ENCODE peak calls at places on chromosomes 11 and 22, in eight cellular contexts. A, H, P, B, V, X, J and G are unnamed samples. For H3K9me3, the result is how much of the 10 kb centered on the place peaks cover.

GRCh38 chr11:120908521-120909181 is 115.3 kb upstream of the TBCEL start:
- DNase-seq in A (no peak), H (no peak), P (no peak), B (peak), V (no peak), X (no peak), J (no peak), G (no peak)

GRCh38 chr11:2387266-2387982 is 10.3 kb downstream of the CD81 start:
- DNase-seq in A (no peak), H (no peak), P (no peak), B (peak), V (no peak), X (no peak), J (no peak), G (no peak)

GRCh38 chr22:26845016-26845728 is 187.8 kb downstream of the MIAT start:
- DNase-seq in A (no peak), H (no peak), P (no peak), B (no peak), V (no peak), X (no peak), J (no peak), G (peak)

GRCh38 chr22:43911351-43911750 is 12.3 kb upstream of the PNPLA3 start:
- DNase-seq in A (no peak), H (no peak), P (no peak), B (no peak), V (no peak), X (no peak), J (no peak), G (no peak)

GRCh38 chr11:100980156-100980555 is 149.5 kb downstream of the PGR start:
- DNase-seq in A (no peak), H (no peak), P (no peak), B (no peak), V (no peak), X (no peak), J (no peak), G (no peak)

GRCh38 chr11:76291576-76292526 is 85.5 kb upstream of the WNT11 start:
- DNase-seq in A (no peak), H (no peak), P (no peak), B (no peak), V (no peak), X (no peak), J (no peak), G (no peak)

GRCh38 chr22:49533886-49534285 is 293.8 kb downstream of the BRD1 start:
- DNase-seq in A (no peak), H (no peak), P (no peak), B (no peak), V (no peak), X (no peak), J (no peak), G (no peak)

GRCh38 chr11:102603091-102603490 is 22.0 kb downstream of the MMP20 start:
- DNase-seq in A (no peak), H (no peak), P (no peak), B (no peak), V (peak), X (no peak), J (peak), G (no peak)

GRCh38 chr11:75118577-75118976 is 21.9 kb upstream of the OR2AT4 start:
- DNase-seq in A (no peak), H (no peak), P (no peak), B (no peak), V (no peak), X (no peak), J (no peak), G (no peak)

GRCh38 chr11:75114465-75114864 is 17.8 kb upstream of the OR2AT4 start:
- DNase-seq in A (no peak), H (no peak), P (no peak), B (no peak), V (no peak), X (no peak), J (no peak), G (no peak)

GRCh38 chr11:75107187-75107586 is 10.5 kb upstream of the OR2AT4 start:
- DNase-seq in A (no peak), H (no peak), P (no peak), B (no peak), V (no peak), X (no peak), J (no peak), G (no peak)

GRCh38 chr11:75112200-75112599 is 15.5 kb upstream of the OR2AT4 start:
- DNase-seq in A (no peak), H (no peak), P (no peak), B (no peak), V (no peak), X (no peak), J (no peak), G (no peak)

DNA sequence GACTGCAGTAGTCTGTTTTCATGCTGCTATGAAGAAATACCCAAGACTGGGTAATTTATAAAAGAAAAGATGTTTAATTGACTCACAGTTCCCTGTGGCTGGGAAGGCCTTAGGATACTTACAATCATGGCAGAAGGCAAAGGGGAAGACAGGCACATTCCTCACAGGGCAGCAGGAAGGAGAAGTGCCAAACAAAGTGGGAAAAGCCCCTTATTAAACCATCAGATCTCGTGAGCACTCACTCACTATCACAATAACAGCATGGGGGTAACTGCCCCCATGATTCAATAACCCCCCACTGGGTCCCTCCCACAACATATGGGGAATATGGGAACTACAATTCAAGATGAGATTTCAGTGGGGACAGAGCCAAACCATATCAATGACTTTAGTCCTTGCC is 16.4 kb upstream of the OR2AT4 start:
- DNase-seq in A (no peak), H (no peak), P (no peak), B (no peak), V (no peak), X (no peak), J (no peak), G (no peak)
- H3K9me3 ChIP-seq in A (under half), H (under half), P (under half), B (under half), V (under half), X (under half), J (under half), G (under half)

GRCh38 chr11:69635804-69636511 is 5.0 kb upstream of the CCND1 start:
- DNase-seq in A (no peak), H (no peak), P (no peak), B (no peak), V (no peak), X (no peak), J (no peak), G (no peak)
- H3K27ac ChIP-seq in A (no peak), H (no peak), P (no peak), B (no peak), V (no peak), X (no peak), J (peak), G (peak)

GRCh38 chr11:73265853-73266643 is 6.1 kb upstream of the P2RY6 start:
- DNase-seq in A (no peak), H (no peak), P (no peak), B (no peak), V (no peak), X (no peak), J (no peak), G (no peak)

GRCh38 chr11:73266644-73267015 is 5.5 kb upstream of the P2RY6 start:
- DNase-seq in A (no peak), H (no peak), P (no peak), B (no peak), V (no peak), X (no peak), J (no peak), G (no peak)

GRCh38 chr11:73265278-73265810 is 6.8 kb upstream of the P2RY6 start:
- DNase-seq in A (no peak), H (no peak), P (no peak), B (no peak), V (no peak), X (no peak), J (no peak), G (no peak)

GRCh38 chr11:73262851-73263495 is 9.2 kb upstream of the P2RY6 start:
- DNase-seq in A (no peak), H (no peak), P (no peak), B (no peak), V (no peak), X (no peak), J (no peak), G (no peak)

DNA sequence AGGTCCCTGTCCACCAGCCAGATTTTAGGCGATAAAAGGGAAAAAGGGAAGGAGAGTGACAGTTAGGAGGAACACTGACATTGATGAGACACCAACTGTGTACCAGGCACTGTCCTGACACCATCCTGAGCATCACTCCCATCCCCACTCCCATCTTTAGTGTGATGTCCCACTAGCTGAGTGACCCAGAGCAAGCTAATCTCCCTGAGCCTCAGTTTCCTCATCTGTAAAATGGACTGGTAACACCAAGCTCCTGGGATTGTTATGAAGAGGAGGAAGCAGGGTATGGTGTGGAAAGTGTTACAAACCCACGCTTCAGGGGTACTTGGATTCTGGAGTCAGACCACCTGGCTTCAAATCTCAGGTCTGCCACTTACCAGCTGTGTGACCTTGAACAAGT is 8.5 kb upstream of the P2RY6 start:
- DNase-seq in A (no peak), H (no peak), P (no peak), B (no peak), V (no peak), X (no peak), J (no peak), G (no peak)
- H3K9me3 ChIP-seq in A (under half), H (under half), P (under half), B (under half), V (under half), X (under half), J (under half), G (under half)

DNA sequence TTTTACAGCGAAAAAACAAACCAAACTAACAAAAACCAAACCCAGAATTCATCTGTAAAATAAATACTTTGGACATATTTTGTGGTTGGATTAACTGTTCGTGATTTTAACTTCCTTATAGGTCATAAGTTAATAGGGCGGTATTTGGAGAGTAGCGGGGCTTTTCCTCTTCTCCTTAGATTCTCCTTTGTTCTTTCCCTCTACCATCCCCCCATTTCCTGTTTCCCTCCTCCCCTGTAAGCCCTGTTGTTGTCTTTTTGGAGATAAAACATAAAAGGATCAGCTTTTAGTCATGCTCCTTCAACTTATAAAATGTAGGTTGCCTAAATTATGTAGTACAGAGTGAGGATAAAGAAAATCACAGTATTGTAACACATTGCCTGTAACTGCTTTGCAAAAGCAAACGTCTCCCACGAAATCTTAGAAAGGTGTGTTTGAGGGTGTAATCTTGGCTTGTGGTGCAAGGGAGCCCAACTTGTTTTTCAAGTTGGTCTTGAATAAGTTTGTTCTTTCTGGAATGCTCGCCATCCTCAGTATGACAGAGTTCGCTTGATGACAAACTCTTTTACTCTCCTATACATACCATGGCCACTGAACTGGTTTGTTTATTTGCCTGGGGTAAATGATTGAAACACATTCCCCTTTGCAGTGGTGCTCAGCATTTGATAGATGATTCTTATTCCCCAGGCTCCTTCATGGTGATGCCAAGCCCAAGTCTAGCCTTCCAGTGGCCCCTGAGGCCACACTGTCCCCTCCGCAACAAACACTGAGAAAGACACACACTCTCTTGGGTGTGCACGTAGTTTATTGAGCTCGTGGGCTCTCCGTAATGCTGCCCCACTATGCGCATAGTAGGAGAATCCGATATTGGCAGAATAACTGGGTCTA is 49.4 kb downstream of the TEAD1 start:
- DNase-seq in A (no peak), H (no peak), P (no peak), B (no peak), V (peak), X (peak), J (no peak), G (peak)
- H3K27ac ChIP-seq in A (no peak), H (peak), P (no peak), B (no peak), V (peak), X (peak), J (peak), G (peak)

DNA sequence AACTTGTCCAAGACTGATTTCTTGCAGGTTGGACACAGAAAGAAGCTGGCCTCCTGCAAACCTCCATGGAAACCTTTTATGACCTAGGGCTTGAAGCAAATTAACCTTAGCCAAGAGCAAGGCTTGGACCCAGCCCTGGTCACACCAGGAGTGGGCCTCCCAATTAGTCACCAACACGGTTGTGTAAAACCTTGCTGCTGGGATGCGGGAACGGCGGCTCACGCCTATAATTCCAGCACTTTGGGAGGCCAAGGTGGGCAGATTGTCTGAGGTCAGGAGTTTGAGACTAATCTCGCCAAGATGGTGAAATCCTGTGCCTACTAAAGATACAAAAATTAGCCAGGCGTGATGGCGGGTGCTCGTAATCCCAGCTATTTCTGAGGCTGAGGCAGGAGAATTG is 419.9 kb downstream of the AASDHPPT start:
- DNase-seq in A (no peak), H (no peak), P (no peak), B (no peak), V (no peak), X (no peak), J (no peak), G (no peak)
- H3K9me3 ChIP-seq in A (under half), H (under half), P (under half), B (under half), V (under half), X (under half), J (under half), G (under half)

DNA sequence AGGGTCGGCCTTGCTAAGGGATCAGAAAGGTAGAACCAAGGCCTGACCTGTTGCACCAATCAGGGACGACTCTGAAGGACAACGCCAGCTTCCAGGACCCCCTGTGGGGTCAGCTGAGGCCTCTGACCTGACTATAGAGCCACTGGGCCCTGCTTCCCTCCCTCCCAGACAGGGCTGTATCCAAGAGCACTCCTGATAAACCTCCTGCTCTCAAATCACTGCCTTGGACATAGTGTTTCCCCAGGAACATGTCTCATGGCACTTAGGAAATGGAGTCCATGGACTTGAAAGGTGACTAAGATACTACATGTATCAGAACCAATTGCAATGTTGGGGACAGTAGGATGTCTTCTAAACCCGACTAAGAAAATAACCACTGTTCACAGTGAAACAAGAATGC is 117.8 kb upstream of the OPCML start:
- DNase-seq in A (no peak), H (no peak), P (no peak), B (no peak), V (no peak), X (no peak), J (no peak), G (no peak)
- H3K27ac ChIP-seq in A (no peak), H (no peak), P (no peak), B (no peak), V (no peak), X (no peak), J (no peak), G (no peak)